ENCODE peak calls at places on chromosomes 7 and 10, in five cellular contexts. Q is ovary; H is GM06990; W is CD4-positive, alpha-beta T cell; R is heart right ventricle. E is an unnamed sample. For H3K27me3, the result is how much of the 10 kb centered on the place peaks cover.

GRCh38 chr10:126021833-126022500 is 125.6 kb downstream of the FANK1 start:
- DNase-seq in Q (no peak), H (no peak), W (no peak), R (no peak), E (no peak)

GRCh38 chr10:33352154-33352553 is 17.7 kb upstream of the NRP1 start:
- DNase-seq in Q (no peak), H (no peak), W (no peak), R (no peak), E (no peak)

GRCh38 chr7:832292-832967 is at the start of gene SUN1:
- DNase-seq in Q (no peak), H (no peak), W (peak), R (no peak), E (peak)

GRCh38 chr7:81005254-81005653 is 86.4 kb upstream of the SEMA3C start:
- DNase-seq in Q (no peak), H (no peak), W (no peak), R (no peak), E (no peak)

GRCh38 chr7:47484923-47485639 is 96.8 kb downstream of the TNS3 start:
- DNase-seq in Q (no peak), H (no peak), W (no peak), R (peak), E (no peak)

GRCh38 chr7:96218844-96219243 is 103.1 kb downstream of the SLC25A13 start:
- DNase-seq in Q (no peak), H (no peak), W (no peak), R (no peak), E (no peak)

GRCh38 chr7:120550494-120551048 is 277.6 kb downstream of the KCND2 start:
- DNase-seq in Q (no peak), H (no peak), W (no peak), R (no peak), E (no peak)

GRCh38 chr10:79266543-79267312 is 80.5 kb upstream of the PPIF start:
- DNase-seq in Q (no peak), H (peak), W (no peak), R (peak), E (no peak)

GRCh38 chr7:129376076-129376777 is 58.0 kb upstream of the STRIP2 start:
- DNase-seq in Q (no peak), H (no peak), W (peak), R (peak), E (peak)

GRCh38 chr10:5268743-5269142 is 72.1 kb downstream of the AKR1C4 start:
- DNase-seq in Q (no peak), H (no peak), W (no peak), R (no peak), E (no peak)

GRCh38 chr7:47581821-47582747 is at the start of gene TNS3:
- DNase-seq in Q (peak), H (no peak), W (no peak), R (no peak), E (no peak)

GRCh38 chr7:25953859-25954258 is 198.1 kb upstream of the NFE2L3 start:
- DNase-seq in Q (no peak), H (no peak), W (no peak), R (no peak), E (peak)

GRCh38 chr7:7982904-7983303 is 14.3 kb downstream of the GLCCI1 start:
- DNase-seq in Q (no peak), H (no peak), W (no peak), R (no peak), E (no peak)

GRCh38 chr10:84521468-84521867 is 193.1 kb downstream of the CCSER2 start:
- DNase-seq in Q (no peak), H (no peak), W (no peak), R (no peak), E (no peak)

GRCh38 chr7:127392566-127393369 is at the start of gene ZNF800:
- DNase-seq in Q (peak), H (peak), W (peak), R (peak), E (peak)

GRCh38 chr10:22087365-22087738 is 83.8 kb upstream of the DNAJC1 start:
- DNase-seq in Q (no peak), H (no peak), W (no peak), R (no peak), E (no peak)

GRCh38 chr7:151429555-151430331 is 10.2 kb downstream of the CRYGN start:
- DNase-seq in Q (no peak), H (no peak), W (peak), R (no peak), E (peak)

GRCh38 chr10:133094286-133094685 is 6.6 kb downstream of the ADGRA1 start:
- DNase-seq in Q (no peak), H (no peak), W (no peak), R (no peak), E (no peak)
- H3K27me3 ChIP-seq in Q (under half), H (under half), W (under half), R (half or more), E (under half)

DNA sequence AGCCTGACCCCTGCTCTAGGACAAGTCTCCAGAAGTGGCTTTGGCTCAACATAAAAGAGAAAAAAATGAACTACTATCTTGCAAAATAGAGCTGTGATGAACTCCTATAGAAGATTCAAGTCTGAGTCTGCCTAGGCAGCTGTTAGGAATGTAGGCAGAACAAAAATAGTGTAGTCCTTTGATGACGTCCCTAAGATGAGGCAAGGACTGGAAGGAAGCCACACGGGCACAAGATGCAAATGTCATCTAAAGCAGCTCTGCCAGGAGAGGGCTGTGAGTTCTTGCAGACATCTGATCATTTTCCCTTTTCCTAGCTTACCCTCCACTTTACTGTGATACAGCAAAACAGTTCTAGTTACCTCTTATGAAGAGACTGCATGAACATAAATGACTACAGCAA is 20.5 kb downstream of the ASNS start:
- DNase-seq in Q (no peak), H (no peak), W (no peak), R (peak), E (no peak)
- H3K27me3 ChIP-seq in Q (under half), H (under half), W (under half), R (under half), E (under half)

GRCh38 chr10:101778151-101778780 is 2.4 kb upstream of the FGF8 start:
- DNase-seq in Q (no peak), H (no peak), W (no peak), R (no peak), E (no peak)
- H3K27me3 ChIP-seq in Q (under half), H (under half), W (half or more), R (half or more), E (under half)

GRCh38 chr10:29083096-29083495 is 205.8 kb upstream of the LYZL1 start:
- DNase-seq in Q (no peak), H (no peak), W (no peak), R (no peak), E (no peak)
- H3K27me3 ChIP-seq in Q (under half), H (under half), W (under half), R (under half), E (under half)

DNA sequence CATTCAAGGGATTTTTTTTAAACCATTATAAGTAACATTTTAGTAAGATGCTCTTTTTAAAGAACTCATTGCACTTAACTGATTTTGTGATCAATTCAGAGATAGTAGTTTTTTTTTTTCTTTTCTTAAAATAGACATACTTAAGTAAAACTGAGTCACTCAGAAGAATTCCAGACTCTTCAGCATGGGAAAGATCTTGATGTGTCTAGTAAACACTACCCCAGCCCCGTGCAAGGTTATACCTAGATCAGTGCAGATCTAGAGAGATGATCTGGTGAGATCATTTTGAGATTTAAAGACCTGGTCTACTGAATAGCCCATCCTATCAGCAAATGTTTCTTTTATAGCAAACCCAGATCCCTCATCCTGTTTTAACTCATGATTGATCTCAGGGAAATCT is 8.6 kb downstream of the ADRB1 start:
- DNase-seq in Q (no peak), H (no peak), W (no peak), R (no peak), E (no peak)
- H3K27me3 ChIP-seq in Q (under half), H (under half), W (under half), R (under half), E (under half)